ENCODE peak calls at places on chromosomes 16 and 17, in nine cellular contexts. L is stomach, R is lower leg skin, N is HCT116, I is IMR-90, H is suprapubic skin, B is esophagus muscularis mucosa, Q is A549, M is tibial nerve. S is an unnamed sample.

GRCh38 chr17:7955414-7956042 is 23.5 kb downstream of the CNTROB start:
- DNase-seq in L (no peak), R (peak; percentile 15), N (no peak), I (no peak), H (no peak), B (no peak), Q (no peak), M (no peak), S (no peak)

GRCh38 chr17:53313746-53314145 is 509.0 kb upstream of the KIF2B start:
- DNase-seq in L (no peak), R (no peak), N (no peak), I (no peak), H (no peak), B (no peak), Q (no peak), M (no peak), S (no peak)

GRCh38 chr16:68873635-68874471 is 30.5 kb downstream of the TANGO6 start:
- DNase-seq in L (no peak), R (no peak), N (no peak), I (no peak), H (no peak), B (no peak), Q (no peak), M (no peak), S (no peak)

GRCh38 chr16:58734459-58734787 is 307 bp upstream of the GOT2 start:
- DNase-seq in L (no peak), R (no peak), N (no peak), I (no peak), H (no peak), B (no peak), Q (no peak), M (no peak), S (no peak)

GRCh38 chr16:79434097-79434496 is 166.4 kb downstream of the MAF start:
- DNase-seq in L (no peak), R (no peak), N (no peak), I (no peak), H (no peak), B (no peak), Q (no peak), M (no peak), S (no peak)

GRCh38 chr17:58520843-58521430 is 6.5 kb upstream of the MTMR4 start:
- DNase-seq in L (no peak), R (no peak), N (no peak), I (peak; percentile 13), H (no peak), B (no peak), Q (peak; percentile 58), M (no peak), S (no peak)

GRCh38 chr17:2083613-2084128 is 28.8 kb downstream of the HIC1 start:
- DNase-seq in L (no peak), R (peak; percentile 85), N (no peak), I (no peak), H (no peak), B (no peak), Q (peak; percentile 82), M (no peak), S (no peak)

GRCh38 chr17:7767425-7768021 is 50.0 kb downstream of the DNAH2 start:
- DNase-seq in L (no peak), R (no peak), N (no peak), I (peak; percentile 47), H (no peak), B (no peak), Q (no peak), M (no peak), S (no peak)

GRCh38 chr17:44071772-44072171 is 1.2 kb downstream of the G6PC3 start:
- DNase-seq in L (no peak), R (no peak), N (no peak), I (peak; percentile 14), H (no peak), B (no peak), Q (no peak), M (no peak), S (no peak)

GRCh38 chr17:44071198-44071520 is 624 bp downstream of the G6PC3 start:
- DNase-seq in L (no peak), R (no peak), N (no peak), I (peak; percentile 88), H (no peak), B (peak; percentile 93), Q (no peak), M (peak; percentile 34), S (no peak)

GRCh38 chr17:44067547-44067945 is 1.1 kb upstream of the LSM12 start:
- DNase-seq in L (no peak), R (no peak), N (no peak), I (no peak), H (no peak), B (no peak), Q (no peak), M (no peak), S (no peak)

GRCh38 chr17:44069974-44070454 is 521 bp upstream of the G6PC3 start:
- DNase-seq in L (no peak), R (no peak), N (peak; percentile 36), I (no peak), H (no peak), B (no peak), Q (peak; percentile 67), M (no peak), S (no peak)

GRCh38 chr17:44070455-44071197 is at the start of gene G6PC3:
- DNase-seq in L (peak; percentile 95), R (peak; percentile 98), N (peak; percentile 96), I (peak; percentile 98), H (peak; percentile 96), B (peak; percentile 97), Q (peak; percentile 99), M (peak; percentile 92), S (peak; percentile 96)
- TF ChIP-seq POLR2A in L (no peak), R (no peak), N (no peak), I (peak; percentile 94), H (peak; percentile 41), B (peak; percentile 66), Q (peak; percentile 97), M (peak; percentile 68), S (peak; percentile 85)

GRCh38 chr17:37713624-37714023 is 31.2 kb downstream of the HNF1B start:
- DNase-seq in L (no peak), R (no peak), N (no peak), I (no peak), H (no peak), B (no peak), Q (no peak), M (no peak), S (no peak)

GRCh38 chr17:37717627-37718382 is 27.1 kb downstream of the HNF1B start:
- DNase-seq in L (no peak), R (peak; percentile 61), N (no peak), I (no peak), H (no peak), B (no peak), Q (no peak), M (no peak), S (no peak)

GRCh38 chr17:37718383-37719048 is 26.3 kb downstream of the HNF1B start:
- DNase-seq in L (no peak), R (peak; percentile 8), N (no peak), I (no peak), H (no peak), B (no peak), Q (peak; percentile 42), M (no peak), S (no peak)

GRCh38 chr17:37713028-37713431 is 31.8 kb downstream of the HNF1B start:
- DNase-seq in L (peak; percentile 65), R (no peak), N (no peak), I (no peak), H (no peak), B (no peak), Q (peak; percentile 73), M (no peak), S (no peak)

DNA sequence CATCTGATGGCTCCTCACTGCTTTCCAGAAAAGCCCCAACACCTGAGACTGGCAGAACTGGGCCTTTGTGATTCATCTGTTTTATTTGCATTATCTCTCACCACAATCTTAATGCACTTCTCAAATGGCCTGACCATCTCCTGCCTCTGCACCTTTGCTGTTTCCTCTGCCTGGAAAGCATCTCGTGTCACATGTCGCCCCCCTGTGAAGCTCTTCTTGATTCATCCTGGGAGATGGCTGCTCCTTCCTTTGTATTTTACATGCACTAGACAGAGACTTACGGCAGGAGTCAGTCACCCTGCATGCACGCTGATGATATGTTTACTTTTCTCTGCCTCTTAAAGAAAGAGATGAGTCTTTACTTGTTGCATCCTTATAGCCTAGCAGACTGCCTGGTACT is 30.0 kb downstream of the HNF1B start:
- DNase-seq in L (no peak), R (no peak), N (no peak), I (peak; percentile 20), H (no peak), B (no peak), Q (peak; percentile 85), M (no peak), S (no peak)
- TF ChIP-seq POLR2A in L (no peak), R (no peak), N (no peak), I (no peak), H (no peak), B (no peak), Q (peak; percentile 23), M (no peak), S (no peak)

GRCh38 chr17:48051278-48051677 is 3.1 kb downstream of the NFE2L1 start:
- DNase-seq in L (no peak), R (no peak), N (no peak), I (no peak), H (no peak), B (no peak), Q (no peak), M (no peak), S (no peak)

GRCh38 chr17:48054238-48055185 is 6.4 kb downstream of the NFE2L1 start:
- DNase-seq in L (peak; percentile 53), R (peak; percentile 91), N (no peak), I (peak; percentile 60), H (no peak), B (no peak), Q (no peak), M (peak; percentile 58), S (no peak)

GRCh38 chr17:48053758-48054237 is 5.6 kb downstream of the NFE2L1 start:
- DNase-seq in L (no peak), R (no peak), N (no peak), I (no peak), H (no peak), B (no peak), Q (no peak), M (no peak), S (no peak)

GRCh38 chr17:48052956-48053757 is 5.0 kb downstream of the NFE2L1 start:
- DNase-seq in L (peak; percentile 39), R (peak; percentile 93), N (no peak), I (peak; percentile 40), H (no peak), B (no peak), Q (no peak), M (peak; percentile 80), S (no peak)

GRCh38 chr17:48051706-48052486 is 3.7 kb downstream of the NFE2L1 start:
- DNase-seq in L (peak; percentile 38), R (no peak), N (no peak), I (peak; percentile 68), H (no peak), B (peak; percentile 93), Q (peak; percentile 52), M (peak; percentile 93), S (no peak)
- TF ChIP-seq POLR2A in L (no peak), R (no peak), N (no peak), I (no peak), H (no peak), B (no peak), Q (no peak), M (no peak), S (no peak)

DNA sequence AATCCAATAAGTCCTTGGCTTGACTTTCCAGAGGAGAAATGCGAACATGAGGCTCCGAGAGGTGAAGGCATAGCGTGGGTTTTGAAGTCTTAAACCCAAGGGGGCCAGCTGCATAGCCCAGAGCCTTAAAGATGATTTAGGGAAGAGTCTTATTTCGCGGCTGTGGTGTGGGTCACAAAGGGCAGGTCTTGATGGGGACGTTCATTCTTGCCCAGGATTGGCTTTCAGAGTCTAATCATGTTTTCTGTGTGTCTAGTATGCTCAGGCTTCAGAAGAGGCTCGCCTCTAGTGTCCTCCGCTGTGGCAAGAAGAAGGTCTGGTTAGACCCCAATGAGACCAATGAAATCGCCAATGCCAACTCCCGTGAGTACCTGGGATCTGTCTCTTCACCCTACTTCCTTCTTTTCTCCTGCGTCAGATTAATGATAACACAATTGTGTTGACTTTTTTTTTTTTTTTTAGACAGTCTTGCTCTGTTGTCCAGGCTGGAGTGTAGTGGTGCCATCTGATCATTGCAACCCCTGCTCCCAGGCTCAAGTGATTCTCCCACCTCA is 951 bp downstream of the RPL19 start:
- DNase-seq in L (no peak), R (no peak), N (no peak), I (no peak), H (no peak), B (no peak), Q (no peak), M (no peak), S (no peak)
- TF ChIP-seq POLR2A in L (no peak), R (no peak), N (peak; percentile 11), I (no peak), H (no peak), B (no peak), Q (no peak), M (no peak), S (no peak)